ENCODE peak calls at places on chromosomes 2 and 18, in four cellular contexts. One of them, this sample, is unnamed.

GRCh38 chr2:177731384-177731783 is 338.8 kb downstream of the AGPS start:
- DNase-seq in lower lobe of right lung: no peak
- DNase-seq in AG08395: no peak
- DNase-seq in stimulated activated CD4-positive, alpha-beta T cell treated with anti-CD3 and anti-CD28 coated beads, TNF-alpha, amount 100 ng/mL, for 48 hours: no peak
- DNase-seq in this sample: no peak

GRCh38 chr2:64406407-64406774 is 47.6 kb upstream of the LGALSL start:
- DNase-seq in lower lobe of right lung: no peak
- DNase-seq in AG08395: no peak
- DNase-seq in stimulated activated CD4-positive, alpha-beta T cell treated with anti-CD3 and anti-CD28 coated beads, TNF-alpha, amount 100 ng/mL, for 48 hours: no peak
- DNase-seq in this sample: no peak

GRCh38 chr2:50006327-50006726 is 852.0 kb upstream of the FSHR start:
- DNase-seq in lower lobe of right lung: no peak
- DNase-seq in AG08395: no peak
- DNase-seq in stimulated activated CD4-positive, alpha-beta T cell treated with anti-CD3 and anti-CD28 coated beads, TNF-alpha, amount 100 ng/mL, for 48 hours: no peak
- DNase-seq in this sample: no peak

GRCh38 chr2:41283079-41283765 is 764.6 kb upstream of the PKDCC start:
- DNase-seq in lower lobe of right lung: no peak
- DNase-seq in AG08395: no peak
- DNase-seq in stimulated activated CD4-positive, alpha-beta T cell treated with anti-CD3 and anti-CD28 coated beads, TNF-alpha, amount 100 ng/mL, for 48 hours: no peak
- DNase-seq in this sample: no peak

GRCh38 chr18:73613706-73614340 is 533.8 kb downstream of the FBXO15 start:
- DNase-seq in lower lobe of right lung: no peak
- DNase-seq in AG08395: no peak
- DNase-seq in stimulated activated CD4-positive, alpha-beta T cell treated with anti-CD3 and anti-CD28 coated beads, TNF-alpha, amount 100 ng/mL, for 48 hours: no peak
- DNase-seq in this sample: peak; percentile 51

GRCh38 chr2:57941826-57942225 is 104.8 kb upstream of the VRK2 start:
- DNase-seq in lower lobe of right lung: no peak
- DNase-seq in AG08395: no peak
- DNase-seq in stimulated activated CD4-positive, alpha-beta T cell treated with anti-CD3 and anti-CD28 coated beads, TNF-alpha, amount 100 ng/mL, for 48 hours: no peak
- DNase-seq in this sample: no peak

GRCh38 chr2:974054-974453 is 23.4 kb downstream of the SNTG2 start:
- DNase-seq in lower lobe of right lung: no peak
- DNase-seq in AG08395: no peak
- DNase-seq in stimulated activated CD4-positive, alpha-beta T cell treated with anti-CD3 and anti-CD28 coated beads, TNF-alpha, amount 100 ng/mL, for 48 hours: no peak
- DNase-seq in this sample: no peak

GRCh38 chr2:67840460-67841068 is 222.2 kb downstream of the C1D start:
- DNase-seq in lower lobe of right lung: peak; percentile 61
- DNase-seq in AG08395: peak; percentile 72
- DNase-seq in stimulated activated CD4-positive, alpha-beta T cell treated with anti-CD3 and anti-CD28 coated beads, TNF-alpha, amount 100 ng/mL, for 48 hours: peak; percentile 6
- DNase-seq in this sample: peak; percentile 81

GRCh38 chr2:59677095-59677609 is 876.3 kb downstream of the BCL11A start:
- DNase-seq in lower lobe of right lung: no peak
- DNase-seq in AG08395: no peak
- DNase-seq in stimulated activated CD4-positive, alpha-beta T cell treated with anti-CD3 and anti-CD28 coated beads, TNF-alpha, amount 100 ng/mL, for 48 hours: no peak
- DNase-seq in this sample: no peak

GRCh38 chr2:10332402-10333246 is 29.9 kb downstream of the HPCAL1 start:
- DNase-seq in lower lobe of right lung: peak; percentile 54
- DNase-seq in AG08395: no peak
- DNase-seq in stimulated activated CD4-positive, alpha-beta T cell treated with anti-CD3 and anti-CD28 coated beads, TNF-alpha, amount 100 ng/mL, for 48 hours: peak; percentile 27
- DNase-seq in this sample: no peak

GRCh38 chr2:215831296-215831913 is 181.9 kb downstream of the MREG start:
- DNase-seq in lower lobe of right lung: peak; percentile 64
- DNase-seq in AG08395: no peak
- DNase-seq in stimulated activated CD4-positive, alpha-beta T cell treated with anti-CD3 and anti-CD28 coated beads, TNF-alpha, amount 100 ng/mL, for 48 hours: no peak
- DNase-seq in this sample: peak; percentile 96

GRCh38 chr2:71742953-71743601 is 289.7 kb downstream of the DYSF start:
- DNase-seq in lower lobe of right lung: no peak
- DNase-seq in AG08395: peak; percentile 87
- DNase-seq in stimulated activated CD4-positive, alpha-beta T cell treated with anti-CD3 and anti-CD28 coated beads, TNF-alpha, amount 100 ng/mL, for 48 hours: no peak
- DNase-seq in this sample: peak; percentile 91

GRCh38 chr2:43467889-43468288 is 127.9 kb downstream of the THADA start:
- DNase-seq in lower lobe of right lung: no peak
- DNase-seq in AG08395: peak; percentile 42
- DNase-seq in stimulated activated CD4-positive, alpha-beta T cell treated with anti-CD3 and anti-CD28 coated beads, TNF-alpha, amount 100 ng/mL, for 48 hours: no peak
- DNase-seq in this sample: peak; percentile 80

GRCh38 chr2:38744399-38744780 is 6.8 kb downstream of the SRSF7 start:
- DNase-seq in lower lobe of right lung: no peak
- DNase-seq in AG08395: no peak
- DNase-seq in stimulated activated CD4-positive, alpha-beta T cell treated with anti-CD3 and anti-CD28 coated beads, TNF-alpha, amount 100 ng/mL, for 48 hours: no peak
- DNase-seq in this sample: no peak

GRCh38 chr2:217685255-217685605 is 317.6 kb downstream of the TNS1 start:
- DNase-seq in lower lobe of right lung: peak; percentile 66
- DNase-seq in AG08395: peak; percentile 94
- DNase-seq in stimulated activated CD4-positive, alpha-beta T cell treated with anti-CD3 and anti-CD28 coated beads, TNF-alpha, amount 100 ng/mL, for 48 hours: no peak
- DNase-seq in this sample: peak; percentile 97